ENCODE peak calls at places on chromosomes 5 and 9, in seven cellular contexts. U is H54; G is ELF-1; F is activated T-helper 1 cell treated with anti-CD3 and anti-CD28 coated beads, Interleukin-2, amount 50 U/mL, for 16 hours; V is astrocyte of the spinal cord; S is activated CD8-positive, alpha-beta memory T cell treated with anti-CD3 and anti-CD28 coated beads for 48 hours; L is NT2/D1. B is an unnamed sample.

GRCh38 chr5:102666164-102666951 is 88.7 kb upstream of the PAM start:
- DNase-seq in U (no peak), F (no peak), L (no peak), V (no peak), G (no peak), S (no peak), B (peak; percentile 40)

GRCh38 chr5:119694284-119694683 is 64.9 kb downstream of the FAM170A start:
- DNase-seq in U (no peak), G (no peak), L (no peak), V (no peak), S (no peak), F (no peak), B (no peak)

GRCh38 chr9:111980398-111980797 is 83.8 kb downstream of the UGCG start:
- DNase-seq in V (no peak), L (no peak), U (no peak), F (no peak), G (peak; percentile 21), S (no peak), B (no peak)

GRCh38 chr5:180138976-180139730 is 67.6 kb upstream of the RNF130 start:
- DNase-seq in U (no peak), L (no peak), F (no peak), G (no peak), V (no peak), S (no peak), B (no peak)

GRCh38 chr5:124902097-124902821 is 155.8 kb upstream of the ZNF608 start:
- DNase-seq in V (peak; percentile 73), S (no peak), L (no peak), F (no peak), G (peak; percentile 35), U (no peak), B (no peak)

GRCh38 chr9:111427186-111427585 is 57.0 kb downstream of the ECPAS start:
- DNase-seq in G (no peak), V (peak; percentile 54), L (no peak), S (no peak), U (no peak), F (no peak), B (no peak)

GRCh38 chr9:128554155-128554862 is 1.9 kb downstream of the SPTAN1 start:
- DNase-seq in L (no peak), U (peak; percentile 93), S (no peak), V (peak; percentile 85), G (peak; percentile 78), F (no peak), B (peak; percentile 85)

GRCh38 chr9:71830929-71831328 is 62.6 kb upstream of the CEMIP2 start:
- DNase-seq in U (no peak), S (no peak), G (no peak), F (no peak), L (no peak), V (peak; percentile 34), B (no peak)

GRCh38 chr9:87180846-87181245 is 233.5 kb upstream of the GAS1 start:
- DNase-seq in F (no peak), U (no peak), G (no peak), L (no peak), S (no peak), V (peak; percentile 70), B (no peak)

GRCh38 chr5:135832941-135833340 is 1.5 kb upstream of the SLC25A48 start:
- DNase-seq in U (no peak), L (no peak), V (no peak), F (no peak), S (no peak), G (no peak), B (no peak)

GRCh38 chr5:174189638-174190037 is 144.1 kb downstream of the NSG2 start:
- DNase-seq in S (no peak), U (no peak), L (no peak), G (no peak), V (no peak), F (no peak), B (no peak)

GRCh38 chr5:134227259-134227658 is 1.4 kb upstream of the PPP2CA start:
- DNase-seq in F (no peak), U (no peak), S (no peak), L (no peak), G (peak; percentile 74), V (no peak), B (peak; percentile 71)

GRCh38 chr5:61599370-61600140 is 267.5 kb downstream of the ZSWIM6 start:
- DNase-seq in V (peak; percentile 30), S (no peak), G (no peak), F (no peak), U (no peak), L (no peak), B (no peak)

GRCh38 chr9:61668846-61669245 is 479.0 kb downstream of the SPATA31A7 start:
- DNase-seq in F (no peak), L (no peak), G (no peak), V (no peak), U (no peak), S (no peak), B (no peak)

GRCh38 chr5:148224131-148224742 is 14.1 kb upstream of the MARCOL start:
- DNase-seq in S (no peak), V (no peak), G (no peak), L (no peak), F (no peak), U (no peak), B (no peak)

GRCh38 chr5:149227168-149227826 is 44.4 kb upstream of the AFAP1L1 start:
- DNase-seq in S (no peak), G (no peak), F (no peak), L (no peak), V (peak; percentile 45), U (peak; percentile 49), B (no peak)

GRCh38 chr9:93304574-93305496 is 120.9 kb downstream of the WNK2 start:
- DNase-seq in F (no peak), S (no peak), L (peak; percentile 54), V (peak; percentile 55), U (peak; percentile 78), G (peak; percentile 84), B (peak; percentile 81)

GRCh38 chr5:34687269-34688011 is 31.3 kb downstream of the RAI14 start:
- DNase-seq in G (no peak), U (peak; percentile 23), F (no peak), L (no peak), V (peak; percentile 90), S (no peak), B (no peak)

GRCh38 chr9:107698779-107699564 is 209.4 kb upstream of the KLF4 start:
- DNase-seq in G (no peak), U (no peak), L (no peak), V (no peak), F (no peak), S (no peak), B (no peak)

GRCh38 chr5:109707531-109707930 is 17.8 kb downstream of the MAN2A1 start:
- DNase-seq in U (no peak), F (no peak), S (no peak), V (no peak), L (no peak), G (no peak), B (no peak)

GRCh38 chr5:16656561-16657191 is 39.9 kb upstream of the RETREG1 start:
- DNase-seq in L (no peak), U (no peak), S (no peak), G (no peak), F (no peak), V (peak; percentile 24), B (no peak)

GRCh38 chr9:70055867-70056266 is 12.2 kb downstream of the MAMDC2 start:
- DNase-seq in L (no peak), F (no peak), G (no peak), V (no peak), U (no peak), S (no peak), B (no peak)

GRCh38 chr9:114592356-114592755 is 4.8 kb downstream of the ATP6V1G1 start:
- DNase-seq in F (no peak), G (no peak), U (no peak), L (no peak), V (peak; percentile 60), S (no peak), B (no peak)

GRCh38 chr9:90086076-90086475 is 481.3 kb downstream of the GADD45G start:
- DNase-seq in V (no peak), F (no peak), G (no peak), S (no peak), L (peak; percentile 40), U (no peak), B (peak; percentile 8)

GRCh38 chr5:125367702-125368101 is 621.3 kb upstream of the ZNF608 start:
- DNase-seq in L (no peak), V (no peak), U (no peak), G (no peak), S (no peak), F (no peak), B (no peak)

B was measured in neural progenitor cell.